ENCODE peak calls at places on chromosomes 1 and 21, in four cellular contexts. One of them, this sample, is unnamed.

GRCh38 chr21:44736291-44737004 is 25.1 kb upstream of the TSPEAR start:
- DNase-seq in uterus: no peak
- DNase-seq in stomach: peak
- DNase-seq in heart left ventricle: no peak
- DNase-seq in this sample: no peak

GRCh38 chr1:115440733-115441132 is 102.7 kb upstream of the NGF start:
- DNase-seq in uterus: no peak
- DNase-seq in stomach: no peak
- DNase-seq in heart left ventricle: no peak
- DNase-seq in this sample: no peak

GRCh38 chr1:11365744-11366387 is 92.9 kb downstream of the UBIAD1 start:
- DNase-seq in uterus: no peak
- DNase-seq in stomach: no peak
- DNase-seq in heart left ventricle: no peak
- DNase-seq in this sample: no peak

GRCh38 chr1:98429851-98430496 is 231.5 kb upstream of the SNX7 start:
- DNase-seq in uterus: no peak
- DNase-seq in stomach: no peak
- DNase-seq in heart left ventricle: no peak
- DNase-seq in this sample: no peak

GRCh38 chr1:12383786-12384185 is 154.0 kb downstream of the VPS13D start:
- DNase-seq in uterus: no peak
- DNase-seq in stomach: no peak
- DNase-seq in heart left ventricle: no peak
- DNase-seq in this sample: no peak

GRCh38 chr1:232517204-232517603 is 112.7 kb downstream of the SIPA1L2 start:
- DNase-seq in uterus: no peak
- DNase-seq in stomach: no peak
- DNase-seq in heart left ventricle: no peak
- DNase-seq in this sample: no peak

GRCh38 chr1:201676061-201676644 is 137.2 kb downstream of the NAV1 start:
- DNase-seq in uterus: no peak
- DNase-seq in stomach: peak
- DNase-seq in heart left ventricle: no peak
- DNase-seq in this sample: peak

GRCh38 chr1:41891403-41891896 is 27.3 kb downstream of the HIVEP3 start:
- DNase-seq in uterus: no peak
- DNase-seq in stomach: peak
- DNase-seq in heart left ventricle: no peak
- DNase-seq in this sample: peak

GRCh38 chr1:213983589-213984386 is 4.0 kb upstream of the PROX1 start:
- DNase-seq in uterus: no peak
- DNase-seq in stomach: no peak
- DNase-seq in heart left ventricle: no peak
- DNase-seq in this sample: no peak

GRCh38 chr1:22114083-22115012 is 28.5 kb downstream of the WNT4 start:
- DNase-seq in uterus: peak
- DNase-seq in stomach: no peak
- DNase-seq in heart left ventricle: peak
- DNase-seq in this sample: no peak

GRCh38 chr21:34797202-34797527 is 128.4 kb downstream of the CLIC6 start:
- DNase-seq in uterus: no peak
- DNase-seq in stomach: no peak
- DNase-seq in heart left ventricle: no peak
- DNase-seq in this sample: no peak

GRCh38 chr1:70290248-70290647 is 64.3 kb downstream of the ANKRD13C start:
- DNase-seq in uterus: no peak
- DNase-seq in stomach: no peak
- DNase-seq in heart left ventricle: no peak
- DNase-seq in this sample: no peak

GRCh38 chr1:221470000-221470698 is 271.7 kb downstream of the DUSP10 start:
- DNase-seq in uterus: no peak
- DNase-seq in stomach: no peak
- DNase-seq in heart left ventricle: no peak
- DNase-seq in this sample: no peak

GRCh38 chr1:200670215-200671118 is 760 bp upstream of the DDX59 start:
- DNase-seq in uterus: no peak
- DNase-seq in stomach: peak
- DNase-seq in heart left ventricle: peak
- DNase-seq in this sample: peak

GRCh38 chr1:87212431-87213125 is 116.1 kb upstream of the LMO4 start:
- DNase-seq in uterus: no peak
- DNase-seq in stomach: no peak
- DNase-seq in heart left ventricle: no peak
- DNase-seq in this sample: no peak

GRCh38 chr1:147781056-147781471 is 20.7 kb upstream of the GJA5 start:
- DNase-seq in uterus: peak
- DNase-seq in stomach: no peak
- DNase-seq in heart left ventricle: no peak
- DNase-seq in this sample: no peak

DNA sequence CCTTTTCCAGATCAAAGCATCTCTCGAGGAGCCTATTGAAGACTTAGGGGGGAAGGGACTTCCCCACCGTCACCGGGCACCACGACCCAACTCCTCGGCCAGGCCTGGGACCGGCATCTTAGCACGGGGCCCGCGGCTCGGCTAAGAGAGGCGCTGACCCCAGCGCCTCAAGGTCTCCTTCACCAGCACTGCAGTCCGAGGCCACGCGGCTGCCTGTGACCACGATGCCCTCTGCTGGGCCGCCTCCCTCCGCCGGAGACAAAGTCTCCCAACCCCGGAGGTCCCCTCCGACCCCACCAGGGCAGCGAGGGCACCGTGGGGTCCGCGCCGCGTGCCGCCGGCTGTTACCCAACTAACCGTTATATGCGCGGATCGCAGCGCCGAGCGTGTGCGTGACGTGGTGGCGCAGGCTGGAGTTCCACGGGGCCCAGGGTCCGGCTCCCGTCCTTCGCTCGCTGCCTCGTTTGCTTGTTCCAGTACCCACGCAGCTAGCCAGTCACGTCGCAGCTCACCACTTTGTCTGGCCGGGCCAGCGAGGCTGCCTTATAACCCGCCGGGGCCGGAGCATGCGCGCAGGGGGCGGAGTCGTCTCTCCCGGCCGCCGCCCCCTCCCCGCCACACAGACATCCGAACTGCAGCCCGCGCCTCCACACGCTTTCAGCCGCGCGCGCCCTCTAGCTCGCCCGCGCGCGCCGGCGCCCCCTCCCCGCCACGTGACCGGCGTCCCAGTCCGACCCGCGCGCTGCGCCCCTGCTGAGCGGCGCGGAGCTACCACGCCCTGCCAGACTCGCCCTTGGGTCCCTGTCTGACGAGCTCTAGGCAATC is at the start of gene SLC16A1:
- DNase-seq in uterus: peak
- DNase-seq in stomach: peak
- DNase-seq in heart left ventricle: peak
- DNase-seq in this sample: peak
- TF ChIP-seq POLR2A in uterus: peak
- TF ChIP-seq POLR2A in stomach: no peak
- TF ChIP-seq POLR2A in heart left ventricle: peak
- TF ChIP-seq POLR2A in this sample: peak

GRCh38 chr1:150024156-150024555 is 13.6 kb upstream of the OTUD7B start:
- DNase-seq in uterus: no peak
- DNase-seq in stomach: no peak
- DNase-seq in heart left ventricle: no peak
- DNase-seq in this sample: no peak

GRCh38 chr1:150022357-150022756 is 11.8 kb upstream of the OTUD7B start:
- DNase-seq in uterus: no peak
- DNase-seq in stomach: no peak
- DNase-seq in heart left ventricle: no peak
- DNase-seq in this sample: no peak

GRCh38 chr1:150018165-150018564 is 7.6 kb upstream of the OTUD7B start:
- DNase-seq in uterus: no peak
- DNase-seq in stomach: no peak
- DNase-seq in heart left ventricle: no peak
- DNase-seq in this sample: no peak

GRCh38 chr1:150020711-150021110 is 10.2 kb upstream of the OTUD7B start:
- DNase-seq in uterus: no peak
- DNase-seq in stomach: no peak
- DNase-seq in heart left ventricle: no peak
- DNase-seq in this sample: no peak

GRCh38 chr1:150021191-150021688 is 10.7 kb upstream of the OTUD7B start:
- DNase-seq in uterus: no peak
- DNase-seq in stomach: peak
- DNase-seq in heart left ventricle: no peak
- DNase-seq in this sample: no peak
- TF ChIP-seq POLR2A in uterus: no peak
- TF ChIP-seq POLR2A in stomach: no peak
- TF ChIP-seq POLR2A in heart left ventricle: no peak
- TF ChIP-seq POLR2A in this sample: no peak

GRCh38 chr1:184036517-184036949 is 995 bp downstream of the COLGALT2 start:
- DNase-seq in uterus: no peak
- DNase-seq in stomach: no peak
- DNase-seq in heart left ventricle: peak
- DNase-seq in this sample: peak
- TF ChIP-seq POLR2A in uterus: no peak
- TF ChIP-seq POLR2A in stomach: no peak
- TF ChIP-seq POLR2A in heart left ventricle: peak
- TF ChIP-seq POLR2A in this sample: peak

GRCh38 chr1:40384887-40385286 is 11.4 kb downstream of the SMAP2 start:
- DNase-seq in uterus: no peak
- DNase-seq in stomach: no peak
- DNase-seq in heart left ventricle: no peak
- DNase-seq in this sample: no peak
- TF ChIP-seq POLR2A in uterus: no peak
- TF ChIP-seq POLR2A in stomach: no peak
- TF ChIP-seq POLR2A in heart left ventricle: no peak
- TF ChIP-seq POLR2A in this sample: no peak

DNA sequence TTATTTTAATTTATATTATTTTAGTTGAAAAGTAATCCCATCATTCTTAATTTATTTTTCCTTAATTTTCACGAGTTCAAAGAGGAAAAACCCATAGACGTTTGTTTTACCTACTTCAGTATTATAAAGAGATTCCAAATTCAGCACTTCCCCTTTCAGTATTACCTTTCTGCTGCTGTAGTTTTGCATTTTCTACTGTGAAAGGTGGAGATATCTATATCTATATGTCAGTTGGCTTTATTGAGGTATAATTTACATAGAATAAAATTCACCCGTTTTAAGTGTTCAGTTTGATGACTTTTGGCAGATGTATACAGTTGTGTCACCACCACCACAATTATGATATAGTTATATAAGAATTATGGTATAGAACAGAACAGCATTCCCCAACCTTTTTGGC is 33.0 kb downstream of the MAST2 start:
- DNase-seq in uterus: no peak
- DNase-seq in stomach: no peak
- DNase-seq in heart left ventricle: no peak
- DNase-seq in this sample: no peak
- TF ChIP-seq POLR2A in uterus: no peak
- TF ChIP-seq POLR2A in stomach: no peak
- TF ChIP-seq POLR2A in heart left ventricle: no peak
- TF ChIP-seq POLR2A in this sample: no peak

GRCh38 chr1:42942444-42942843 is 16.2 kb downstream of the SLC2A1 start:
- DNase-seq in uterus: no peak
- DNase-seq in stomach: no peak
- DNase-seq in heart left ventricle: no peak
- DNase-seq in this sample: no peak
- TF ChIP-seq POLR2A in uterus: no peak
- TF ChIP-seq POLR2A in stomach: no peak
- TF ChIP-seq POLR2A in heart left ventricle: no peak
- TF ChIP-seq POLR2A in this sample: no peak

This sample was measured in adrenal gland.